ENCODE peak calls at places on chromosomes 11 and 22, in six cellular contexts. One of them, this sample, is unnamed.

GRCh38 chr11:10376061-10376460 is 71.2 kb downstream of the ADM start:
- DNase-seq in upper lobe of right lung: no peak
- DNase-seq in heart left ventricle: no peak
- DNase-seq in lung: no peak
- DNase-seq in A549: no peak
- DNase-seq in neural progenitor cell: no peak
- DNase-seq in this sample: no peak

GRCh38 chr11:78256962-78257361 is 68.2 kb downstream of the USP35 start:
- DNase-seq in upper lobe of right lung: peak
- DNase-seq in neural progenitor cell: no peak
- DNase-seq in lung: peak
- DNase-seq in A549: no peak
- DNase-seq in heart left ventricle: peak
- DNase-seq in this sample: no peak

GRCh38 chr11:10394229-10395100 is 60.6 kb upstream of the AMPD3 start:
- DNase-seq in neural progenitor cell: no peak
- DNase-seq in lung: no peak
- DNase-seq in upper lobe of right lung: no peak
- DNase-seq in heart left ventricle: no peak
- DNase-seq in A549: peak
- DNase-seq in this sample: no peak

GRCh38 chr11:121445071-121445768 is 6.9 kb upstream of the SORL1 start:
- DNase-seq in lung: no peak
- DNase-seq in neural progenitor cell: no peak
- DNase-seq in upper lobe of right lung: no peak
- DNase-seq in A549: no peak
- DNase-seq in heart left ventricle: no peak
- DNase-seq in this sample: no peak

GRCh38 chr11:31237819-31238771 is 131.4 kb downstream of the DCDC1 start:
- DNase-seq in upper lobe of right lung: no peak
- DNase-seq in heart left ventricle: no peak
- DNase-seq in lung: no peak
- DNase-seq in neural progenitor cell: peak
- DNase-seq in A549: peak
- DNase-seq in this sample: no peak

GRCh38 chr11:64885367-64886286 is 7.2 kb upstream of the EHD1 start:
- DNase-seq in upper lobe of right lung: no peak
- DNase-seq in heart left ventricle: no peak
- DNase-seq in A549: peak
- DNase-seq in lung: no peak
- DNase-seq in neural progenitor cell: no peak
- DNase-seq in this sample: peak

GRCh38 chr22:39174498-39175120 is 22.1 kb upstream of the CBX7 start:
- DNase-seq in upper lobe of right lung: peak
- DNase-seq in heart left ventricle: peak
- DNase-seq in A549: peak
- DNase-seq in lung: peak
- DNase-seq in neural progenitor cell: peak
- DNase-seq in this sample: peak

GRCh38 chr11:26860411-26860810 is 133.5 kb upstream of the FIBIN start:
- DNase-seq in lung: no peak
- DNase-seq in A549: no peak
- DNase-seq in upper lobe of right lung: no peak
- DNase-seq in neural progenitor cell: no peak
- DNase-seq in heart left ventricle: no peak
- DNase-seq in this sample: no peak

GRCh38 chr11:86291466-86292262 is 10.4 kb upstream of the HIKESHI start:
- DNase-seq in A549: peak
- DNase-seq in neural progenitor cell: peak
- DNase-seq in heart left ventricle: no peak
- DNase-seq in lung: peak
- DNase-seq in upper lobe of right lung: no peak
- DNase-seq in this sample: peak

GRCh38 chr22:50012201-50013181 is at the start of gene IL17REL:
- DNase-seq in neural progenitor cell: no peak
- DNase-seq in lung: no peak
- DNase-seq in upper lobe of right lung: peak
- DNase-seq in A549: no peak
- DNase-seq in heart left ventricle: no peak
- DNase-seq in this sample: no peak

GRCh38 chr11:106087815-106088435 is 10.5 kb downstream of the AASDHPPT start:
- DNase-seq in neural progenitor cell: peak
- DNase-seq in lung: no peak
- DNase-seq in heart left ventricle: no peak
- DNase-seq in upper lobe of right lung: peak
- DNase-seq in A549: peak
- DNase-seq in this sample: peak

GRCh38 chr11:65954771-65955170 is 6.8 kb upstream of the SART1 start:
- DNase-seq in neural progenitor cell: no peak
- DNase-seq in upper lobe of right lung: no peak
- DNase-seq in A549: no peak
- DNase-seq in lung: no peak
- DNase-seq in heart left ventricle: no peak
- DNase-seq in this sample: no peak

DNA sequence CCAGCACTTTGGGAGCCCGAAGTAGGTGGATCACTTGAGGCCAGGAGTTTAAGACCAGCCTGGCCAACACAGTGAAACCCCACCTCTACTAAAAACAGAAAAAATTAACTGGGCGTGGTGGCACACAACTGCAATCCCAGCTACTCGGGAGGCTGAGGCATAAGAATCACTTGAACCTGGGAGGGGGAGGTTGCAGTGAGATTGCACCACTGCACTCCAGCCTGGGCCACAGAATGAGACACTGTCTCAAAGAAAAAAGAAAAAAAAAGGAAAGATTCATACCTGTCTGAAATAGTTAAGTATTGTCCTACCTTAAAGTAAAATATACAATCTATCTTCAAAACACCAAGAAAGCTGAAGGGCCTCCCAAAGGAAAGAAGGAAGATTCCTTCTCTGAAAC is 20.1 kb downstream of the RBFOX2 start:
- DNase-seq in upper lobe of right lung: no peak
- DNase-seq in A549: no peak
- DNase-seq in heart left ventricle: no peak
- DNase-seq in lung: no peak
- DNase-seq in neural progenitor cell: no peak
- DNase-seq in this sample: no peak
- H3K27ac ChIP-seq in upper lobe of right lung: no peak
- H3K27ac ChIP-seq in A549: no peak
- H3K27ac ChIP-seq in heart left ventricle: no peak
- H3K27ac ChIP-seq in lung: no peak
- H3K27ac ChIP-seq in neural progenitor cell: no peak
- H3K27ac ChIP-seq in this sample: no peak

DNA sequence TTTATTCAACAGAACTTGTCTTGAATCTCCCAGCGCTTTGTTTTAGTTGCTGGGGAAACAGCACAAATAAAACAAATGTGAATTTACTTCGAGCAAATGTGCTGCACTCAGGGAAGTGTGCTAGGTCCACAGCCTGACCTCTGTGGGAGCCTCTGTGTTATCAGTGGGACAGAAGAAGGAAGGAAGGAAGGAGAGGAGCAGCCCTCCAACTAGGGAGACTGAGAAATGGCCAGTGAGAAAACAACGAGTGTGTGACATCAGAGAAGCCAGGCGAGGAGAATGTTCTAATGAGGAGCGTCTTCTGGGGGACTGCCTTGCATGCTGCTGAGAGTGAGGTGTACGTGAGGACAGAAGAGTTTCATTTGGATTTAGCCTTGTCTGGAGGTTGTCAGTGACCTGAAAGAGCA is 42.7 kb downstream of the PPP6R3 start:
- DNase-seq in A549: peak
- DNase-seq in upper lobe of right lung: no peak
- DNase-seq in lung: no peak
- DNase-seq in heart left ventricle: no peak
- DNase-seq in neural progenitor cell: no peak
- DNase-seq in this sample: no peak
- H3K27ac ChIP-seq in A549: no peak
- H3K27ac ChIP-seq in upper lobe of right lung: peak
- H3K27ac ChIP-seq in lung: peak
- H3K27ac ChIP-seq in heart left ventricle: no peak
- H3K27ac ChIP-seq in neural progenitor cell: no peak
- H3K27ac ChIP-seq in this sample: no peak

DNA sequence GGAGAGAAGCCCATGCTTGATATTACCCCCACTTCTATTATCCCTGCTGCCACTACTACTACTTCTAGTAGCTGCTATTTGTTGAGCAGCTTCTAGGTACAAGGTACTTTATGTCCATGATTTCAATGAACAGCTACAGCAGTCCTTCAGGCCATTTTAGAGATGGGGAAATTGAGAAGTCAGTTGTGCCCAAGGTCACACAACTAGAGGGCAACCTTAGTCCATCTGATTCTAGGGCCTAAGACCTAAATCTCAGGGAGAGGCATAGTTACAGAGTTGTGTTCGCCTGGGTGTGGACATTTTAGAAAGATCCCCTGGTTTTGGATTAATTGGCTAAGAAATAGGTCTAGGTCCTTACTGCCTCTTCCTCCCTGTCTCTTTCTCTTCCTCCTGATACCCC is 52.3 kb downstream of the MICAL2 start:
- DNase-seq in A549: no peak
- DNase-seq in lung: no peak
- DNase-seq in neural progenitor cell: no peak
- DNase-seq in upper lobe of right lung: no peak
- DNase-seq in heart left ventricle: no peak
- DNase-seq in this sample: no peak
- H3K27ac ChIP-seq in A549: peak
- H3K27ac ChIP-seq in lung: peak
- H3K27ac ChIP-seq in neural progenitor cell: no peak
- H3K27ac ChIP-seq in upper lobe of right lung: peak
- H3K27ac ChIP-seq in heart left ventricle: peak
- H3K27ac ChIP-seq in this sample: no peak

DNA sequence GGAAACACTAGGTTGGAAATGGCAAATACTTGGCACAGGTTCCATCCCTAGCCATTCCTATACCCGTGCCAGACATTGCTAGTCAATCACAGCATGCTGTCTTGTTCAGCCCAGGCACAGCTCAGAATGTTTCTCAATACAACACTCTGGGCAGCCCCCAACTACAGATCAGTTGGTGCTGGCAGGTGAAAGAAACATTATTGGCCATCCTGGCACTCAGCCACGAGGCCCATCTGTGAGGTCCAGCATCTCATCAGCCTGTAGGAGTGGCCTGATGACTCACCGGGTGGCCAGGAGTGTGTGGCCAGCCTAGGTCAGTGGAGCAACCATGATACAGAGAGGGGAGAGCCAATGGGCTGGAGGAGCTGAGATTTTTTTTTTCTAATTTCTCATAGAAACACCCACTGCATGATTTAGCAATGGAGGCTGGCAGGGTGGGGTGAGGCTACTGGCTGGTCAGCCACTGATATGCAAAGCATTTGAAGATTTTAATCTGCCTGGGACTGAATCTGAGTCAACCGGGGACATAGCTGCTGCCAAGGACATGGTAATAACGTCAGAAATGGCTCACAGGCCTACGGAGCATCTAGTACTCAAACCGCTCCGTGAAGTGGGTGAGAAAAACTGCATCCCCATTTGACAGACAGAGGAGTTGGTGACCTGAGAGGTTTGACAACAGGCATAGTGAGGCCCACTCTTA is 5.4 kb downstream of the MYO18B start:
- DNase-seq in A549: peak
- DNase-seq in lung: peak
- DNase-seq in heart left ventricle: no peak
- DNase-seq in neural progenitor cell: no peak
- DNase-seq in upper lobe of right lung: no peak
- DNase-seq in this sample: no peak
- H3K27ac ChIP-seq in A549: peak
- H3K27ac ChIP-seq in lung: no peak
- H3K27ac ChIP-seq in heart left ventricle: peak
- H3K27ac ChIP-seq in neural progenitor cell: no peak
- H3K27ac ChIP-seq in upper lobe of right lung: no peak
- H3K27ac ChIP-seq in this sample: no peak

DNA sequence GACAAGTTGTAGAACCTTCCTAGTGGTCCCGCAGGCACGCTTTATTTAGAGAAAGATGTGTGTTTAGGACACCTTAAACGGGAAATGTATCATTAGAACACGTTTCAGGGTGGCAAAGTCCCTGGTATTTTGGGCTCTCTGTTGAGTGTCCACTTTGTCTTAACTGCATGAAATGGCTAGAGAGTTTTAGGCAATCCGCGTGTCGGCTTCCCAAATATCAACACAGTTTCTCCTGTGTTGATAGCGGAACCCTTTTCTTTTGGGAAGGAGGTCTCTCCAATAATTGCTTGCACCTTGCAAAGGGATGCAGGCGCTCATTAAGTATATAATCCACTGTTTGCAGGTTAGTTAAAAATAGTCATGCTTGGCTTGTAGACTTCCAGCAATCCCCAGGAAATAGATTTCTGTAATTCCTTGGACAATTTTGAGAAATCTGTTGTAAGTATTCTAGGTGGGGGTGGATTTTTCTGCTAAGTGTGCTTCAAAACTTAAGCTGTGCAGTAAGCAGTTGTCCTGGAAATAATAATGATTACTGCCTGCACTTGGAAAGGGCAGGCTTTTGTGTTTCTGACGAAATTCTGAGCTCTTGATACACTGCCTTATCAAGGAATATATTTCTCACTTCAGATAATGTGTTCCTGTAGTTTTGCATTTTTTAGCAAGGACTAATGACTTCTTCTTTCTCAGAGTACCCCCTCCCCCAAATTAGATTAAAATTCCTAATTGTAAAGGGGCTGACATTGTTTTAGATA is 120.1 kb downstream of the HIPK3 start:
- DNase-seq in lung: no peak
- DNase-seq in heart left ventricle: no peak
- DNase-seq in upper lobe of right lung: no peak
- DNase-seq in neural progenitor cell: peak
- DNase-seq in A549: no peak
- DNase-seq in this sample: no peak
- H3K27ac ChIP-seq in lung: no peak
- H3K27ac ChIP-seq in heart left ventricle: no peak
- H3K27ac ChIP-seq in upper lobe of right lung: no peak
- H3K27ac ChIP-seq in neural progenitor cell: no peak
- H3K27ac ChIP-seq in A549: peak
- H3K27ac ChIP-seq in this sample: no peak

DNA sequence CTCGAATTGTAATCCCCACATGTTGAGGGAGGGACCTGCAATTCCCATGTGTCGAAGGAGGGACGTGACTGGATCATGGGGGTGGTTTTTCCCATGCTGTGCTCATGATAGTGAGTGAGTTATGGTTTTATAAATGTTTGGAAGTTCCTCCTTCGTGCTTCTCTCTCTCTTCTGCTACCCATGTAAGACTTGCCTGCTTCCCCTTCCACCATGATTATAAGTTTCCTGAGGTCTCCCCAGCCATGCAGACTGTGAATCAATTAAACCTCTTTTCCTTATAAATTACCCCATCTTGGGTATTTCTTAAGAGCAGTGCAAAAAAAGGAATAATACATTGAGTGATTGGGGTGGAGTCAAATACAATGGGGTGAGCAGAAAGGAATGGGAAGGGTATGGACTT is 7.2 kb upstream of the CEP295 start:
- DNase-seq in upper lobe of right lung: no peak
- DNase-seq in neural progenitor cell: no peak
- DNase-seq in A549: no peak
- DNase-seq in heart left ventricle: no peak
- DNase-seq in lung: no peak
- DNase-seq in this sample: no peak
- H3K27ac ChIP-seq in upper lobe of right lung: no peak
- H3K27ac ChIP-seq in neural progenitor cell: no peak
- H3K27ac ChIP-seq in A549: no peak
- H3K27ac ChIP-seq in heart left ventricle: no peak
- H3K27ac ChIP-seq in lung: no peak
- H3K27ac ChIP-seq in this sample: no peak

DNA sequence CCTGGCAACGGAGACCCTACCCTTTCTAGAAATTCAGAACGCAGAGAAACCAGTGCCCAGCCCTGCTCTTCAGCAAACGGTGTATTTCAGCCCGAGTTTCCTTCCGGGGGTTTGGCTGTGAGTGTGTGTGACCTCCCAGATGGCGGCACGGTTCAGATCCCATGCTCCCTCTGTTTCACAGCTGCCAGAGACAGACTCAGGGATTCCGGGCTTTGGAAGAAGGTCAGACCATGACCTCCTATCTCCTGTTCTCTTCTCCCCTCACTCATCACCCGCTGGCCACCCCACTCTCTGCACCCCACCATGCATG is 256.3 kb upstream of the CADM1 start:
- DNase-seq in lung: no peak
- DNase-seq in A549: no peak
- DNase-seq in heart left ventricle: no peak
- DNase-seq in neural progenitor cell: peak
- DNase-seq in upper lobe of right lung: no peak
- DNase-seq in this sample: no peak
- H3K27ac ChIP-seq in lung: no peak
- H3K27ac ChIP-seq in A549: no peak
- H3K27ac ChIP-seq in heart left ventricle: peak
- H3K27ac ChIP-seq in neural progenitor cell: no peak
- H3K27ac ChIP-seq in upper lobe of right lung: no peak
- H3K27ac ChIP-seq in this sample: no peak

This sample was measured in CD4-positive, alpha-beta T cell.